ENCODE peak calls at places on chromosomes 5 and 9, in seven cellular contexts. S, V, W, E, T, M and C are unnamed samples. For H3K36me3, the result is how much of the 10 kb centered on the place peaks cover.

GRCh38 chr5:163917741-163918140 is 412.3 kb downstream of the MAT2B start:
- DNase-seq in S (no peak), V (no peak), W (no peak), E (no peak), T (no peak), M (no peak), C (no peak)

GRCh38 chr9:1881708-1882351 is 133.3 kb upstream of the SMARCA2 start:
- DNase-seq in S (no peak), V (no peak), W (no peak), E (no peak), T (no peak), M (no peak), C (no peak)

GRCh38 chr9:38689678-38690077 is 30.3 kb downstream of the FAM240B start:
- DNase-seq in S (no peak), V (peak), W (no peak), E (no peak), T (peak), M (no peak), C (no peak)

GRCh38 chr5:118069452-118069851 is 918.9 kb downstream of the DTWD2 start:
- DNase-seq in S (no peak), V (no peak), W (no peak), E (no peak), T (no peak), M (no peak), C (no peak)

GRCh38 chr9:122265265-122265900 is 701 bp downstream of the MRRF start:
- DNase-seq in S (no peak), V (peak), W (no peak), E (no peak), T (no peak), M (no peak), C (no peak)

GRCh38 chr5:128009399-128009798 is 74.2 kb upstream of the SLC12A2 start:
- DNase-seq in S (no peak), V (no peak), W (no peak), E (no peak), T (no peak), M (no peak), C (no peak)

GRCh38 chr9:104868687-104869404 is 59.1 kb downstream of the ABCA1 start:
- DNase-seq in S (no peak), V (peak), W (peak), E (peak), T (peak), M (no peak), C (peak)

GRCh38 chr5:45402804-45403455 is 293.2 kb downstream of the HCN1 start:
- DNase-seq in S (no peak), V (no peak), W (no peak), E (no peak), T (no peak), M (no peak), C (no peak)

GRCh38 chr9:106927916-106928315 is 65.0 kb downstream of the ZNF462 start:
- DNase-seq in S (no peak), V (no peak), W (no peak), E (no peak), T (no peak), M (no peak), C (no peak)

GRCh38 chr5:131635755-131636479 is 888 bp upstream of the RAPGEF6 start:
- DNase-seq in S (no peak), V (no peak), W (no peak), E (peak), T (no peak), M (no peak), C (no peak)

GRCh38 chr5:36199620-36200019 is 42.1 kb downstream of the NADK2 start:
- DNase-seq in S (no peak), V (no peak), W (no peak), E (no peak), T (peak), M (no peak), C (no peak)

GRCh38 chr5:14672508-14673394 is 8.2 kb downstream of the OTULIN start:
- DNase-seq in S (no peak), V (no peak), W (no peak), E (no peak), T (no peak), M (no peak), C (no peak)

GRCh38 chr5:140239939-140240700 is 62.8 kb downstream of the PFDN1 start:
- DNase-seq in S (peak), V (peak), W (peak), E (peak), T (peak), M (peak), C (no peak)

GRCh38 chr9:92686954-92687353 is 17.0 kb upstream of the IPPK start:
- DNase-seq in S (no peak), V (no peak), W (no peak), E (no peak), T (no peak), M (no peak), C (no peak)

GRCh38 chr9:131642496-131643083 is 97.3 kb downstream of the PRRT1B start:
- DNase-seq in S (no peak), V (no peak), W (no peak), E (no peak), T (no peak), M (no peak), C (no peak)

GRCh38 chr5:144189800-144190429 is 19.2 kb downstream of the KCTD16 start:
- DNase-seq in S (peak), V (peak), W (peak), E (no peak), T (peak), M (no peak), C (peak)

GRCh38 chr5:143064207-143064606 is 294.0 kb downstream of the ARHGAP26 start:
- DNase-seq in S (no peak), V (peak), W (no peak), E (no peak), T (peak), M (no peak), C (no peak)

GRCh38 chr5:69212022-69212421 is 22.6 kb downstream of the CENPH start:
- DNase-seq in S (no peak), V (no peak), W (no peak), E (no peak), T (no peak), M (no peak), C (no peak)

GRCh38 chr5:76714771-76715483 is 999 bp upstream of the F2R start:
- DNase-seq in S (no peak), V (no peak), W (no peak), E (no peak), T (no peak), M (no peak), C (no peak)

GRCh38 chr5:170437621-170438375 is 48.6 kb upstream of the KCNMB1 start:
- DNase-seq in S (no peak), V (no peak), W (no peak), E (no peak), T (no peak), M (no peak), C (no peak)

GRCh38 chr9:16115994-16116393 is 563.2 kb downstream of the CCDC171 start:
- DNase-seq in S (no peak), V (no peak), W (no peak), E (no peak), T (no peak), M (no peak), C (no peak)

GRCh38 chr5:150033334-150033733 is 32.8 kb downstream of the HMGXB3 start:
- DNase-seq in S (no peak), V (no peak), W (no peak), E (no peak), T (no peak), M (no peak), C (no peak)
- H3K36me3 ChIP-seq in S (half or more), V (under half), W (under half), E (under half), T (half or more), M (under half), C (under half)

GRCh38 chr5:616342-617039 is 4.4 kb downstream of the CEP72 start:
- DNase-seq in S (no peak), V (no peak), W (peak), E (no peak), T (no peak), M (peak), C (no peak)
- TF ChIP-seq CTCF in S (no peak), V (no peak), W (no peak), E (peak), T (no peak), M (no peak), C (no peak)

DNA sequence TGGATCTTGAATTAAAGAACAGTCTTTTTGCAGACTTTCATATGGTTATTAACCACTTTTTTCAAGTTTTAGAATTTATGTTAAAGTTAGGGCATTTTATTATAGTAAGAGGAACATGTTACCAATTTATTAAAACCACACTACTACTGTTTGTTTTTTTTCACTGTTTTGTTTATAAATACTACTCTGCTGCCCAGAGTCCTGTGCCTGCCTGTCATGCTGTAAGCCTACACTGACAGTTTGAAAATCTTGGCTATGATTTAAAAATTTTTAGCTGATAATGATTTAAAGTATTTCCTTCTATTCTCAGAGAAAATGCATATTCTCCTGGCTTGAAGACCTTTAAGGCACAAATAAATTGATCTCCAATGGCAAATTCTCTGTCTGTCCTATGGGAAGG is 128.7 kb downstream of the RPS23 start:
- DNase-seq in S (no peak), V (no peak), W (no peak), E (no peak), T (no peak), M (no peak), C (no peak)
- H3K4me3 ChIP-seq in S (no peak), V (no peak), W (no peak), E (no peak), T (no peak), M (no peak), C (no peak)

GRCh38 chr5:5470933-5471332 is 48.5 kb downstream of the ICE1 start:
- DNase-seq in S (no peak), V (no peak), W (no peak), E (no peak), T (no peak), M (no peak), C (no peak)
- H3K36me3 ChIP-seq in S (under half), V (under half), W (under half), E (under half), T (under half), M (under half), C (under half)

GRCh38 chr5:172347653-172348052 is 64.1 kb upstream of the UBTD2 start:
- DNase-seq in S (no peak), V (peak), W (no peak), E (no peak), T (no peak), M (no peak), C (no peak)

GRCh38 chr5:172342907-172343306 is 59.3 kb upstream of the UBTD2 start:
- DNase-seq in S (no peak), V (no peak), W (no peak), E (no peak), T (no peak), M (no peak), C (no peak)

GRCh38 chr5:172343741-172344140 is 60.2 kb upstream of the UBTD2 start:
- DNase-seq in S (no peak), V (no peak), W (no peak), E (no peak), T (no peak), M (no peak), C (no peak)

GRCh38 chr5:172345886-172346285 is 62.3 kb upstream of the UBTD2 start:
- DNase-seq in S (no peak), V (no peak), W (no peak), E (no peak), T (no peak), M (no peak), C (no peak)

GRCh38 chr5:172344855-172345254 is 61.3 kb upstream of the UBTD2 start:
- DNase-seq in S (no peak), V (no peak), W (no peak), E (no peak), T (no peak), M (no peak), C (no peak)
- TF ChIP-seq CTCF in S (no peak), V (no peak), W (no peak), E (no peak), T (no peak), M (no peak), C (no peak)

GRCh38 chr9:12776775-12777055 is 1.9 kb downstream of the LURAP1L start:
- DNase-seq in S (no peak), V (peak), W (no peak), E (no peak), T (peak), M (no peak), C (no peak)
- H3K4me3 ChIP-seq in S (no peak), V (peak), W (peak), E (peak), T (peak), M (peak), C (peak)

DNA sequence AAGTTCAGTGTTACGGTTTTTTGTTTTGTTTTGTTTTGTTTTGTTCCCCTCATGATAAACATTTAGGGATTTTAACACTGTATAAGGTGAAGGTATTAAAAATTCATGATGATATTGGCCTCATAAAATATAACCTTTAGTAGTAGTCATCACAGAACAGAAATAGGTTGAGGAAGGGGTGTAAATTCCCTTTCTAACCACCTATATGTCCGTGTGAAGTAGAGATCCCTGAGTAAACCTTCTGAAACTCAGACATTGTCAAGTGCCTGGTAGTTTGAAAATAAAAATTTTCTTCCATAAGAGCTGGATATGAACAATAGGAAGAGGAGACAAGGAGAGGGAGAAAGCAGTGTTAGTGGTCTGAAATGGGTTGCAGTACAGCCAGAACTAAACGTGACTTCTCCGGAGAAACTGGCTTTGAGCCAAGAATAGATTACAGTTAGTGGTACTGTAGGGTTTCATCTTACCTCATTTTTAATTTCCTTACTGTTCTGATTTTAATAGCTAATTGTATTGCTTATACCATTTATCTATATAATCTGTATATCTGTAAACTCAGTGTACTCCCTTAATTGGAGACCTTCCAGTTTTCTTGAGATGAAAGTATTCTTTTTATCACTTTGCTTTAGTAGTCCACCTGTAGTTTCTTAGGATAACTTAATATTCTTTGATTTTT is 18.3 kb downstream of the UGCG start:
- DNase-seq in S (no peak), V (peak), W (no peak), E (no peak), T (no peak), M (no peak), C (no peak)
- H3K36me3 ChIP-seq in S (under half), V (under half), W (under half), E (under half), T (under half), M (under half), C (under half)

DNA sequence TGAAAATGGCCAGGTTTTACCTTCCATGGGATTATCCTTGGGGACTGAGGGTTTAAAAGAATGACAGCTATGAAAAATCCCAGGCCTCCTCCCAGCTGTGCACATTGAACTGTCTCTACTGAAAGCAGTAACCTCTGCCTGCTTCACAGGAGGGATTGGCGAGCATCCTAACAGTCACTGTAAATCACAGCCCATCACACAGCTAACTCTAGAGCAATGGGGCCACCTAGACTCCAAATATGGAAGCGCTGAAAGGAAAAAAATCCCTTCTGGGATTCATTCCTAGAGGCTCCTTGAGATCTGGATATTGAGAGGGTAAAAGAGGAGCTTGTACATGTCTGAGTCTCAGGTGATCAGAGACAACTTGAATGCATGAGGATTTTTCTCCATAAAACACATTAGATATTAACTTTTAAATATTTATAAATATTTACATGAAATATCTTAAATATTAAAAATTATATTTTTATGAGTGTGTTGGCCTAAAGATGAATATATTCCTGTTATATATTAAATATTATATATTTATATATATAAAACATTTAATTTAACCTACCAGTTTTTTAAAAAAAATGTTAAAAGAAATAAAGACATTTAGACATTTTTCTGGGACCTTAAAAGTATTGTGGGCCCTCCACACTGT is 133.8 kb upstream of the SLC24A2 start:
- DNase-seq in S (no peak), V (peak), W (no peak), E (no peak), T (peak), M (no peak), C (no peak)
- TF ChIP-seq CTCF in S (no peak), V (peak), W (no peak), E (no peak), T (peak), M (no peak), C (peak)